ENCODE peak calls at places on chromosomes 13 and 19, in four cellular contexts. One of them, this sample, is unnamed.

GRCh38 chr13:40550130-40550529 is 116.3 kb downstream of the FOXO1 start:
- DNase-seq in fibroblast of gingiva: peak
- DNase-seq in T-helper 17 cell: no peak
- DNase-seq in OCI-LY7: no peak
- DNase-seq in this sample: peak

GRCh38 chr19:55075366-55075998 is at the start of gene EPS8L1:
- DNase-seq in fibroblast of gingiva: no peak
- DNase-seq in T-helper 17 cell: no peak
- DNase-seq in OCI-LY7: no peak
- DNase-seq in this sample: no peak

GRCh38 chr13:56332671-56333070 is 808.0 kb upstream of the PRR20A start:
- DNase-seq in fibroblast of gingiva: no peak
- DNase-seq in T-helper 17 cell: no peak
- DNase-seq in OCI-LY7: no peak
- DNase-seq in this sample: no peak

GRCh38 chr13:44267966-44268365 is 105.7 kb upstream of the SERP2 start:
- DNase-seq in fibroblast of gingiva: peak
- DNase-seq in T-helper 17 cell: no peak
- DNase-seq in OCI-LY7: no peak
- DNase-seq in this sample: peak

GRCh38 chr13:40247845-40248244 is 418.6 kb downstream of the FOXO1 start:
- DNase-seq in fibroblast of gingiva: no peak
- DNase-seq in T-helper 17 cell: no peak
- DNase-seq in OCI-LY7: no peak
- DNase-seq in this sample: peak

GRCh38 chr19:42111811-42112210 is 20.4 kb downstream of the POU2F2 start:
- DNase-seq in fibroblast of gingiva: no peak
- DNase-seq in T-helper 17 cell: no peak
- DNase-seq in OCI-LY7: no peak
- DNase-seq in this sample: no peak

GRCh38 chr13:31073859-31074718 is 87.6 kb downstream of the HSPH1 start:
- DNase-seq in fibroblast of gingiva: no peak
- DNase-seq in T-helper 17 cell: no peak
- DNase-seq in OCI-LY7: peak
- DNase-seq in this sample: peak

GRCh38 chr19:20964798-20965197 is 41.7 kb downstream of the ZNF85 start:
- DNase-seq in fibroblast of gingiva: no peak
- DNase-seq in T-helper 17 cell: no peak
- DNase-seq in OCI-LY7: peak
- DNase-seq in this sample: no peak

GRCh38 chr13:86601351-86601750 is 802.1 kb upstream of the SLITRK6 start:
- DNase-seq in fibroblast of gingiva: no peak
- DNase-seq in T-helper 17 cell: no peak
- DNase-seq in OCI-LY7: no peak
- DNase-seq in this sample: peak

GRCh38 chr19:31616031-31616430 is 266.8 kb upstream of the TSHZ3 start:
- DNase-seq in fibroblast of gingiva: no peak
- DNase-seq in T-helper 17 cell: no peak
- DNase-seq in OCI-LY7: no peak
- DNase-seq in this sample: no peak

GRCh38 chr13:99977334-99977911 is 4.2 kb upstream of the ZIC2 start:
- DNase-seq in fibroblast of gingiva: no peak
- DNase-seq in T-helper 17 cell: no peak
- DNase-seq in OCI-LY7: no peak
- DNase-seq in this sample: no peak

GRCh38 chr19:38033658-38034150 is 126.7 kb downstream of the SIPA1L3 start:
- DNase-seq in fibroblast of gingiva: no peak
- DNase-seq in T-helper 17 cell: no peak
- DNase-seq in OCI-LY7: peak
- DNase-seq in this sample: no peak

GRCh38 chr13:78875792-78876580 is 217.0 kb upstream of the OBI1 start:
- DNase-seq in fibroblast of gingiva: no peak
- DNase-seq in T-helper 17 cell: no peak
- DNase-seq in OCI-LY7: peak
- DNase-seq in this sample: no peak

GRCh38 chr13:61078976-61079770 is 336.5 kb downstream of the PCDH20 start:
- DNase-seq in fibroblast of gingiva: no peak
- DNase-seq in T-helper 17 cell: no peak
- DNase-seq in OCI-LY7: no peak
- DNase-seq in this sample: no peak

GRCh38 chr19:47240561-47240960 is 9.6 kb upstream of the BBC3 start:
- DNase-seq in fibroblast of gingiva: no peak
- DNase-seq in T-helper 17 cell: no peak
- DNase-seq in OCI-LY7: no peak
- DNase-seq in this sample: no peak

GRCh38 chr19:55641376-55642152 is 762 bp downstream of the ZNF580 start:
- DNase-seq in fibroblast of gingiva: no peak
- DNase-seq in T-helper 17 cell: no peak
- DNase-seq in OCI-LY7: peak
- DNase-seq in this sample: peak

GRCh38 chr13:81383441-81383840 is 1042.5 kb upstream of the SPRY2 start:
- DNase-seq in fibroblast of gingiva: no peak
- DNase-seq in T-helper 17 cell: no peak
- DNase-seq in OCI-LY7: no peak
- DNase-seq in this sample: no peak

GRCh38 chr19:45815501-45816216 is 551 bp upstream of the RSPH6A start:
- DNase-seq in fibroblast of gingiva: no peak
- DNase-seq in T-helper 17 cell: no peak
- DNase-seq in OCI-LY7: no peak
- DNase-seq in this sample: peak

GRCh38 chr13:109666656-109667448 is 119.5 kb downstream of the IRS2 start:
- DNase-seq in fibroblast of gingiva: no peak
- DNase-seq in T-helper 17 cell: no peak
- DNase-seq in OCI-LY7: no peak
- DNase-seq in this sample: peak

GRCh38 chr19:13208131-13208963 is 58.1 kb downstream of the IER2 start:
- DNase-seq in fibroblast of gingiva: peak
- DNase-seq in T-helper 17 cell: no peak
- DNase-seq in OCI-LY7: peak
- DNase-seq in this sample: peak

GRCh38 chr19:14073232-14073924 is 792 bp downstream of the MISP3 start:
- DNase-seq in fibroblast of gingiva: peak
- DNase-seq in T-helper 17 cell: peak
- DNase-seq in OCI-LY7: peak
- DNase-seq in this sample: peak

GRCh38 chr19:9768175-9769112 is at the start of gene ZNF846:
- DNase-seq in fibroblast of gingiva: peak
- DNase-seq in T-helper 17 cell: peak
- DNase-seq in OCI-LY7: peak
- DNase-seq in this sample: peak

GRCh38 chr13:45206340-45206739 is 5.5 kb upstream of the KCTD4 start:
- DNase-seq in fibroblast of gingiva: peak
- DNase-seq in T-helper 17 cell: no peak
- DNase-seq in OCI-LY7: no peak
- DNase-seq in this sample: peak

GRCh38 chr19:4524808-4525562 is 6.7 kb upstream of the PLIN4 start:
- DNase-seq in fibroblast of gingiva: no peak
- DNase-seq in T-helper 17 cell: peak
- DNase-seq in OCI-LY7: peak
- DNase-seq in this sample: no peak

GRCh38 chr13:21576424-21576823 is 27.5 kb downstream of the MICU2 start:
- DNase-seq in fibroblast of gingiva: no peak
- DNase-seq in T-helper 17 cell: no peak
- DNase-seq in OCI-LY7: no peak
- DNase-seq in this sample: peak

GRCh38 chr19:44718441-44719261 is 19.7 kb downstream of the CEACAM16 start:
- DNase-seq in fibroblast of gingiva: no peak
- DNase-seq in T-helper 17 cell: no peak
- DNase-seq in OCI-LY7: no peak
- DNase-seq in this sample: peak

GRCh38 chr13:27967736-27968315 is 1.3 kb downstream of the CDX2 start:
- DNase-seq in fibroblast of gingiva: no peak
- DNase-seq in T-helper 17 cell: no peak
- DNase-seq in OCI-LY7: no peak
- DNase-seq in this sample: no peak

GRCh38 chr13:95367309-95367843 is 66.1 kb upstream of the ABCC4 start:
- DNase-seq in fibroblast of gingiva: peak
- DNase-seq in T-helper 17 cell: no peak
- DNase-seq in OCI-LY7: peak
- DNase-seq in this sample: no peak

GRCh38 chr13:44312898-44313551 is 60.6 kb upstream of the SERP2 start:
- DNase-seq in fibroblast of gingiva: peak
- DNase-seq in T-helper 17 cell: no peak
- DNase-seq in OCI-LY7: no peak
- DNase-seq in this sample: peak

GRCh38 chr19:35349614-35350521 is 2.2 kb downstream of the FFAR1 start:
- DNase-seq in fibroblast of gingiva: no peak
- DNase-seq in T-helper 17 cell: peak
- DNase-seq in OCI-LY7: peak
- DNase-seq in this sample: no peak

GRCh38 chr19:49073514-49074378 is 1.2 kb upstream of the KCNA7 start:
- DNase-seq in fibroblast of gingiva: no peak
- DNase-seq in T-helper 17 cell: no peak
- DNase-seq in OCI-LY7: peak
- DNase-seq in this sample: no peak